ENCODE peak calls at places on chromosome 19, in five cellular contexts. C is upper lobe of left lung, E is GM12878, H is K562, Z is HepG2. Q is an unnamed sample.

GRCh38 chr19:54674021-54674617 is 11.3 kb downstream of the LILRB4 start:
- ATAC-seq in C (no peak), E (peak; percentile 79), H (peak; percentile 83), Z (no peak), Q (no peak)

GRCh38 chr19:19615086-19615485 is 3.4 kb downstream of the PBX4 start:
- ATAC-seq in C (no peak), E (peak; percentile 12), H (no peak), Z (no peak), Q (no peak)

GRCh38 chr19:51099070-51099382 is 9.2 kb downstream of the CTU1 start:
- ATAC-seq in C (no peak), E (no peak), H (no peak), Z (no peak), Q (no peak)

GRCh38 chr19:4140237-4140711 is 13.2 kb upstream of the CREB3L3 start:
- ATAC-seq in C (peak; percentile 94), E (peak; percentile 95), H (peak; percentile 95), Z (peak; percentile 79), Q (peak; percentile 84)

GRCh38 chr19:16654151-16654550 is 5.8 kb downstream of the SMIM7 start:
- ATAC-seq in C (no peak), E (peak; percentile 73), H (peak; percentile 89), Z (peak; percentile 64), Q (no peak)

GRCh38 chr19:5954293-5954692 is 23.6 kb downstream of the RANBP3 start:
- ATAC-seq in C (no peak), E (no peak), H (peak; percentile 5), Z (no peak), Q (no peak)

GRCh38 chr19:33621811-33622504 is at the start of gene CHST8:
- ATAC-seq in C (peak; percentile 79), E (no peak), H (peak; percentile 89), Z (peak; percentile 77), Q (peak; percentile 55)

GRCh38 chr19:54653181-54653809 is 9.5 kb upstream of the LILRB4 start:
- ATAC-seq in C (peak; percentile 50), E (peak; percentile 76), H (peak; percentile 79), Z (no peak), Q (no peak)

GRCh38 chr19:28492616-28493015 is 720.3 kb downstream of the UQCRFS1 start:
- ATAC-seq in C (no peak), E (no peak), H (no peak), Z (no peak), Q (no peak)

GRCh38 chr19:13959962-13960862 is 7.9 kb downstream of the DCAF15 start:
- ATAC-seq in C (no peak), E (peak; percentile 54), H (peak; percentile 69), Z (peak; percentile 66), Q (no peak)

GRCh38 chr19:37991176-37991835 is 84.3 kb downstream of the SIPA1L3 start:
- ATAC-seq in C (peak; percentile 66), E (no peak), H (no peak), Z (no peak), Q (no peak)

GRCh38 chr19:54449701-54450069 is 686 bp downstream of the LENG8 start:
- ATAC-seq in C (no peak), E (no peak), H (peak; percentile 10), Z (no peak), Q (no peak)

GRCh38 chr19:42024622-42025111 is 30.6 kb upstream of the ATP1A3 start:
- ATAC-seq in C (peak; percentile 15), E (no peak), H (no peak), Z (no peak), Q (peak; percentile 82)

GRCh38 chr19:1525343-1525742 is 1.5 kb downstream of the PLK5 start:
- ATAC-seq in C (no peak), E (no peak), H (no peak), Z (peak; percentile 9), Q (no peak)

GRCh38 chr19:3984584-3984907 is 717 bp downstream of the EEF2 start:
- ATAC-seq in C (no peak), E (no peak), H (no peak), Z (no peak), Q (peak; percentile 4)

GRCh38 chr19:39179754-39180153 is 17.0 kb upstream of the NCCRP1 start:
- ATAC-seq in C (no peak), E (no peak), H (no peak), Z (no peak), Q (no peak)

GRCh38 chr19:35087393-35087792 is 28.2 kb upstream of the FXYD3 start:
- ATAC-seq in C (no peak), E (no peak), H (peak; percentile 49), Z (no peak), Q (no peak)

GRCh38 chr19:16435238-16435911 is 36.4 kb downstream of the EPS15L1 start:
- ATAC-seq in C (peak; percentile 84), E (no peak), H (peak; percentile 29), Z (no peak), Q (peak; percentile 90)

GRCh38 chr19:47228937-47229673 is 1.9 kb downstream of the BBC3 start:
- ATAC-seq in C (no peak), E (no peak), H (peak; percentile 1), Z (peak; percentile 3), Q (no peak)

GRCh38 chr19:53467138-53467502 is 413 bp upstream of the ZNF813 start:
- ATAC-seq in C (peak; percentile 44), E (peak; percentile 46), H (no peak), Z (peak; percentile 66), Q (peak; percentile 37)

GRCh38 chr19:47633516-47633915 is 24.6 kb downstream of the BICRA start:
- ATAC-seq in C (no peak), E (no peak), H (no peak), Z (no peak), Q (no peak)

GRCh38 chr19:54482889-54483288 is 9.8 kb upstream of the CDC42EP5 start:
- ATAC-seq in C (no peak), E (peak; percentile 52), H (no peak), Z (no peak), Q (no peak)

GRCh38 chr19:4103073-4103418 is 20.9 kb downstream of the MAP2K2 start:
- ATAC-seq in C (no peak), E (no peak), H (no peak), Z (no peak), Q (peak; percentile 22)

GRCh38 chr19:55649579-55650557 is 1.9 kb downstream of the CCDC106 start:
- ATAC-seq in C (no peak), E (no peak), H (no peak), Z (no peak), Q (no peak)

GRCh38 chr19:1653300-1653628 is 849 bp upstream of the TCF3 start:
- ATAC-seq in C (peak; percentile 41), E (peak; percentile 4), H (peak; percentile 32), Z (no peak), Q (peak; percentile 22)

GRCh38 chr19:55336101-55336500 is 3.6 kb upstream of the KMT5C start:
- ATAC-seq in C (no peak), E (no peak), H (no peak), Z (no peak), Q (no peak)

GRCh38 chr19:4036576-4037300 is 29.2 kb downstream of the PIAS4 start:
- ATAC-seq in C (no peak), E (no peak), H (no peak), Z (no peak), Q (no peak)

DNA sequence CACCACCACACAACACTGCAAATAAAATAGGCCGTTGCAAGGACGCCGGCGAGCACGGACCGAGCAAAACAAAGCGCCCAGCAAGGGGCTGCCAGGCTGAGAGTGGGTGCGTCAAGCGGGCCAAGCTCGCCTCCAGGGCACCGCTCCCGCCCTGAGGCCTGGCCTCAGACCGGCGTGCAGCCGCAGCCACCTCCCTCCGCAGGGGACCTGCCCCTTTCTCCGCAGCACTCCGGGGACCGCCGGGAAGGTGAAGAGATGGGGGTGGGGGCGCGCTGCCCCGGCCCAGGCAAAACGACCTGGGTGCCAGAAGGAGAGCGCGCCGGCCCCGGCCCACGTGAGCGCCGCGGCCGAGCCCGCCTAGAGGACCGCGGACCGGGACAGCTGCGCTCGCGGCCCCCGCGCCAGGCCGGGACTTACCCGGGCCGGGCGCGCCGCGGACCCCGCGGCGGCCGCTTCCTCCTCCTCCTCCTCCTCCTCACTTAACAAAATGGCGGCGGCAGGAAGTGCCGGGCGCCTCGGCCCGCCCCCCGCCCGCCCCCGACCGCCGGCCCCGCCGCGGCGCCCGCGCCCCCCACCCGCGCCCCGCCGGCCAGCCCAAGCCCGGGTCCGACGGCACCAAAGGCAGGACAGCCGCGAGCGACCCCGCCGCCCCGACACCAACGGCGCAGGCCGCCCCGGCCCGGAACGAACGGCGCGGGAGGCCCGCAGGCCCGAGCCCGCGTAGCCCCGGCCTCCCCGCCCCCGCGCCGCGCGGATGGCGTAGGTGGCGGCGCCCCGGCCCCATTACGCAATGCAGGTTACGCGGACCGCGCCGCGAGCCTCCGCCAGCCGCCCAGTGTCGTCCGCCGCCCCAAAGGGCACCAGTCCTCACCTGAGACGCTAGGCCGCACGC is 674 bp downstream of the BRD4 start:
- ATAC-seq in C (peak; percentile 62), E (peak; percentile 37), H (peak; percentile 65), Z (peak; percentile 56), Q (peak; percentile 82)
- TF ChIP-seq POLR2AphosphoS5 in C (no peak), E (peak; percentile 3), H (no peak), Z (no peak), Q (peak; percentile 37)

GRCh38 chr19:57769345-57770131 is at the start of gene ZNF586:
- ATAC-seq in C (peak; percentile 99), E (peak; percentile 99), H (peak; percentile 100), Z (no peak), Q (peak; percentile 98)
- TF ChIP-seq EP300 in C (no peak), E (no peak), H (no peak), Z (no peak), Q (no peak)

DNA sequence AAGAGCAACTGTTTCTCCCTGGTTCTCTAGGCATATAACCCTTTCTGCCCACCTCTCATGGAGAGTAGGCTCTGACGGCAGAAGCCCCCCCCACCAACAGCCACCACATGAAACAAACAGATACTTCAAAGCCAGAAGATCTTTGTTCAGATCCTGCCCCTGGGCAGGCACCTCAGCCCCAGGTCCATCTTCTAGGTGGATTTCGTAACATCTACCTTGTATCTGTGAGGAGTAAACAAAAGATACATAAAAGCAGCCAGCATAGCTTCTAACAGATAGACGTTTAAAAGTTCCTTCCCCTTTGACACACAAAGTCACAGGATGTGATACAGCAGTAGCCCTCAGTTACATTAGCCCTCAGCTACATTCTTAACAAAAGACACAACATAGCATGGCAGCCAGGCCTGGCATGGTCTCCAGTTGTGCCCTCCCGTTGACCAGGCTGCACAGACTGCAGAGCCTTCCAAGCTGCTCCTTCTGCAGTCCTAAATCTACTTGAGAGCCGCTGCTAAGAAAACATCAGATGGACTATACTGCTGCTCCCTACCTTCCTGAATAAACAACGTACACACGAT is 35.4 kb downstream of the BRD4 start:
- ATAC-seq in C (no peak), E (no peak), H (no peak), Z (peak; percentile 71), Q (no peak)
- H3K4me1 ChIP-seq in C (peaks cover 99% of the 10 kb centered on the region), E (peaks cover 32% of the 10 kb centered on the region), H (peaks cover 7% of the 10 kb centered on the region), Z (peaks cover 96% of the 10 kb centered on the region), Q (peaks cover 76% of the 10 kb centered on the region)

DNA sequence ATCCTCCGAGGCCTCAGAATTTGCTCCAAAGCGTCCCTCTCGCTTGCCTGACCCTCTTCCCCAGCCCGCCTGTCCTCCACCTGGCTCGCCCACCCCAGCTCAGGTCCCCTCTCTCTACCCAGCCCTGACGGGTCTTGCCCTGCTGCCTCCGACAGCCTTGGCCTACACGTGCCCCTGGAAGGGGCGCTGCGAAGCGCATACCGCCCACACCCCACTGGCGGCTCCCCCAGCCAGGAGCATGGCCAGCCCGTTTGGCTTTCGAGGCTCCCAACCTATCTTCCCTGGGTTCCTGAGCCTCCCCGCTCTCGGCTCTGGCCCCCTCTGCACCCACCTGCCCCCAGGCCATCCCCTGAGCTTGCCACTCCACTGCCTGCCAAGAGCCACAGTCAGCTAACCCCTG is 4.5 kb downstream of the XAB2 start:
- ATAC-seq in C (no peak), E (no peak), H (no peak), Z (no peak), Q (no peak)
- TF ChIP-seq POLR2AphosphoS5 in C (no peak), E (no peak), H (no peak), Z (no peak), Q (no peak)

Q was measured in gastroesophageal sphincter.